ENCODE peak calls at places on chromosomes 2 and 18, in four cellular contexts. A is K562, I is WTC11, K is HepG2. R is an unnamed sample.

GRCh38 chr2:145228506-145228905 is 708.6 kb upstream of the ZEB2 start:
- DNase-seq in I (no peak), K (no peak), A (no peak), R (no peak)

GRCh38 chr2:120368086-120368485 is 22.1 kb downstream of the INHBB start:
- DNase-seq in K (no peak), I (no peak), A (no peak), R (no peak)

GRCh38 chr2:21234721-21235120 is 111.0 kb downstream of the TDRD15 start:
- DNase-seq in A (no peak), K (no peak), I (no peak), R (no peak)

GRCh38 chr18:9787716-9788115 is 79.6 kb downstream of the RAB31 start:
- DNase-seq in K (no peak), I (no peak), A (no peak), R (no peak)

GRCh38 chr2:58800846-58801245 is 559.7 kb upstream of the FANCL start:
- DNase-seq in A (no peak), I (no peak), K (no peak), R (no peak)

GRCh38 chr2:43708891-43709290 is 32.7 kb upstream of the C1GALT1C1L start:
- DNase-seq in I (no peak), A (no peak), K (no peak), R (no peak)

GRCh38 chr2:44150473-44150872 is 18.2 kb upstream of the PPM1B start:
- DNase-seq in I (no peak), K (no peak), A (no peak), R (no peak)

GRCh38 chr18:32200766-32201165 is 10.9 kb downstream of the MEP1B start:
- DNase-seq in A (no peak), K (no peak), I (no peak), R (no peak)

GRCh38 chr2:113831156-113831555 is 58.7 kb upstream of the ACTR3 start:
- DNase-seq in I (no peak), A (no peak), K (no peak), R (no peak)

GRCh38 chr2:224165901-224166319 is 126.8 kb upstream of the SERPINE2 start:
- DNase-seq in I (no peak), A (no peak), K (no peak), R (no peak)

GRCh38 chr18:48164096-48164475 is 233.6 kb upstream of the SMAD2 start:
- DNase-seq in K (no peak), A (no peak), I (no peak), R (no peak)

GRCh38 chr2:161992526-161992925 is 81.5 kb downstream of the DPP4 start:
- DNase-seq in A (no peak), I (no peak), K (no peak), R (peak)

GRCh38 chr2:23287250-23287704 is 97.7 kb upstream of the KLHL29 start:
- DNase-seq in A (no peak), I (no peak), K (no peak), R (no peak)

GRCh38 chr2:199798881-199799580 is 52.0 kb downstream of the FTCDNL1 start:
- DNase-seq in I (no peak), A (no peak), K (no peak), R (no peak)

GRCh38 chr2:48126180-48126579 is 219.9 kb upstream of the FBXO11 start:
- DNase-seq in A (no peak), K (no peak), I (no peak), R (no peak)

GRCh38 chr2:202494856-202495604 is 118.9 kb downstream of the BMPR2 start:
- DNase-seq in I (peak), A (no peak), K (peak), R (no peak)

GRCh38 chr18:34083910-34084309 is 140.8 kb downstream of the NOL4 start:
- DNase-seq in K (no peak), I (no peak), A (no peak), R (no peak)

GRCh38 chr18:79970419-79971133 is 6.1 kb downstream of the HSBP1L1 start:
- DNase-seq in A (no peak), K (no peak), I (no peak), R (no peak)

GRCh38 chr18:63951302-63951705 is 2.2 kb downstream of the HMSD start:
- DNase-seq in K (no peak), I (no peak), A (no peak), R (no peak)

GRCh38 chr2:86638712-86639111 is 15.0 kb upstream of the RNF103 start:
- DNase-seq in K (no peak), I (no peak), A (no peak), R (no peak)

GRCh38 chr2:174450021-174450816 is 36.6 kb downstream of the GPR155 start:
- DNase-seq in I (no peak), A (no peak), K (no peak), R (peak)

GRCh38 chr18:52254367-52254766 is 85.6 kb upstream of the DCC start:
- DNase-seq in A (no peak), K (no peak), I (no peak), R (no peak)

GRCh38 chr2:73285162-73285739 is 973 bp upstream of the FBXO41 start:
- DNase-seq in A (no peak), K (no peak), I (no peak), R (peak)

GRCh38 chr2:160365691-160366367 is 127.8 kb downstream of the RBMS1 start:
- DNase-seq in I (no peak), K (no peak), A (no peak), R (no peak)

GRCh38 chr18:33918571-33918970 is 306.1 kb downstream of the NOL4 start:
- DNase-seq in A (no peak), I (no peak), K (no peak), R (no peak)

GRCh38 chr2:27973592-27973991 is 83.1 kb downstream of the BABAM2 start:
- DNase-seq in I (no peak), K (no peak), A (no peak), R (no peak)

GRCh38 chr18:77143196-77143595 is 10.6 kb upstream of the MBP start:
- DNase-seq in I (no peak), K (no peak), A (no peak), R (no peak)

GRCh38 chr18:36672437-36673344 is 156.1 kb downstream of the TPGS2 start:
- DNase-seq in I (no peak), K (no peak), A (no peak), R (no peak)

GRCh38 chr2:162210385-162210784 is 32.9 kb downstream of the FAP start:
- DNase-seq in K (no peak), I (no peak), A (no peak), R (no peak)

GRCh38 chr2:120546077-120546864 is 189.4 kb upstream of the GLI2 start:
- DNase-seq in K (peak), A (peak), I (no peak), R (no peak)

GRCh38 chr2:202135111-202135874 is 62.2 kb downstream of the KIAA2012 start:
- DNase-seq in A (no peak), I (no peak), K (no peak), R (no peak)

GRCh38 chr2:105517814-105518705 is 119.2 kb upstream of the FHL2 start:
- DNase-seq in K (no peak), I (no peak), A (no peak), R (no peak)

GRCh38 chr2:33073018-33073417 is 126.3 kb downstream of the LTBP1 start:
- DNase-seq in I (no peak), K (no peak), A (no peak), R (no peak)

GRCh38 chr2:68188831-68189230 is 31.1 kb downstream of the PNO1 start:
- DNase-seq in I (no peak), K (no peak), A (no peak), R (no peak)

GRCh38 chr2:174005801-174006419 is 40.7 kb upstream of the SP3 start:
- DNase-seq in I (no peak), K (no peak), A (no peak), R (no peak)

GRCh38 chr2:213150315-213150951 is 979 bp downstream of the IKZF2 start:
- DNase-seq in A (no peak), K (no peak), I (peak), R (no peak)

GRCh38 chr2:137333386-137333972 is 568.1 kb downstream of the THSD7B start:
- DNase-seq in K (no peak), A (no peak), I (no peak), R (peak)

GRCh38 chr2:137336067-137336466 is 570.7 kb downstream of the THSD7B start:
- DNase-seq in A (no peak), K (no peak), I (no peak), R (no peak)
- TF ChIP-seq SP1 in A (no peak), K (no peak), I (no peak), R (no peak)

GRCh38 chr2:52423111-52423510 is 1344.5 kb upstream of the CHAC2 start:
- DNase-seq in K (no peak), I (no peak), A (no peak), R (no peak)
- TF ChIP-seq CBFB in K (no peak), I (no peak), A (no peak), R (no peak)

GRCh38 chr2:236531991-236532390 is 37.6 kb upstream of the ACKR3 start:
- DNase-seq in K (no peak), I (no peak), A (no peak), R (no peak)
- TF ChIP-seq SP1 in K (no peak), I (no peak), A (no peak), R (no peak)

GRCh38 chr2:46876741-46877384 is 38.7 kb downstream of the MCFD2 start:
- DNase-seq in A (peak), K (peak), I (no peak), R (no peak)
- TF ChIP-seq CBFB in A (no peak), K (no peak), I (no peak), R (no peak)

GRCh38 chr2:10895231-10895630 is 16.5 kb upstream of the KCNF1 start:
- DNase-seq in A (no peak), K (no peak), I (no peak), R (no peak)

GRCh38 chr2:10892316-10892715 is 19.4 kb upstream of the KCNF1 start:
- DNase-seq in I (no peak), K (no peak), A (no peak), R (no peak)

GRCh38 chr2:10891848-10892247 is 19.9 kb upstream of the KCNF1 start:
- DNase-seq in I (no peak), K (no peak), A (no peak), R (no peak)

GRCh38 chr2:10892796-10893350 is 18.9 kb upstream of the KCNF1 start:
- DNase-seq in I (no peak), K (no peak), A (no peak), R (no peak)

DNA sequence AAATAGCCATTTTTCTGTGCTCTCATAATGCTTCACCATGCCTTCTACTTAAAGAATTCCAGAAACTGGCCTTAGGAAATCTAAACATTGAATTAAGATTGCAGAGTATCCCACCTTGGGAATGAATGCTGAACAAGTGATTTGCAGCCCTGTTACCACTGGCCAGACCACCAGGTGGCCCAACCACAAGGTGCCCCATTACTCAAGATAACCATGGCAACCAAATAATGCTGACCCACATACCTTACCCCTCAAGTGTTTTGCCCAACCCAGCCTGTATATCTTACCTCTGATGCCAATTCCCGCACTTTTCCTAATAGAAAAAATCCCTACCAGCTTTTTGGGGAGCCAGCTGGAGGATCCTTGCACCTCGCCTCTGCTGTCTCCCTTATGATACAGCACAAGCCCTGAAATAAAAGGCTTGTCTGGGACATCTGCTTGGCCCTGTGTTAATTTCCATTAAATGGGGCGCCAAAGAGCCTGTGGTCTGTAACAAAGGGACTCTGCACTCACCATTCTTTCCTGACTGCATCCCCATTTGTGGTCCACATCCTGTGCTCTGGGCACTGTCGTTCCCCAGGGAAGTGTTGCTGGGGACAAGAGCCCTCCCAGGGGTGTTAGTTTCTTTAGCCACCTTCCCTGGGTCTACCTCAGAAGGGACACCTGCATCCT is 17.3 kb upstream of the KCNF1 start:
- DNase-seq in K (no peak), A (no peak), I (no peak), R (no peak)
- TF ChIP-seq SP1 in K (no peak), A (no peak), I (no peak), R (no peak)

DNA sequence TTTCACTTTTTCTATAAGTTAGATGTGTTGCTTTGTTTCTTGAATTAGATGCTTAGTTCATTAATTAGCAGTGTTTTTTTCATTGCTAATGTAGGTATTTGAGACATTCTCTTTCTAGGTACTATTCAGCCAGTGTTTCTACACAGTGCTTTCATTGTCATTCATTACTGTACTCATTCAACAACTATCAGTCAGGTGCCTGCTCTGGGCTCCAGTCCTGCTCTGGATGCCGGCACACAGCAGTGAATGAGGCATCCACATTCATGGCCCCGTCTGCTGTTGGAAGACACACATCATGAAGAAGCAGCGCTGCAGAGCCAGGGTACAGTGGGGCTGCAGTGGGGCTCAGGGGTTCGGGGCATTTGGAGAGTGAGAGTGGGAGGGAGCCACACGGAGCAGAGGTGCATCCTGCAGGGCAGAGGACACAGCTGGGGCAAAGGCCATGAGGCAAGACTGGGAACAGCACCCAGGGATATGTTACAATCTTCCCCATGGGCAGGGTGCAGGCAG is 737.2 kb upstream of the RAB6C start:
- DNase-seq in A (no peak), I (no peak), K (no peak), R (no peak)
- TF ChIP-seq CBFB in A (no peak), I (no peak), K (no peak), R (no peak)

GRCh38 chr2:71548589-71549485 is 95.5 kb downstream of the DYSF start:
- DNase-seq in A (peak), I (peak), K (peak), R (no peak)
- TF ChIP-seq SP1 in A (no peak), I (no peak), K (no peak), R (no peak)

R was measured in GM12878.